ENCODE peak calls at places on chromosome X, in four cellular contexts. E is GM23248, V is NT2/D1, H is endodermal cell. Z is an unnamed sample.

GRCh38 chrX:121151293-121151692 is 103.9 kb downstream of the GLUD2 start:
- DNase-seq in H (no peak), E (no peak), V (no peak), Z (no peak)

GRCh38 chrX:38561126-38561868 is at the start of gene TSPAN7:
- DNase-seq in E (peak; percentile 64), V (peak; percentile 49), H (peak; percentile 88), Z (peak; percentile 73)

GRCh38 chrX:68396953-68397352 is 36.3 kb downstream of the OPHN1 start:
- DNase-seq in V (no peak), E (peak; percentile 16), H (no peak), Z (peak; percentile 42)

GRCh38 chrX:130909469-130910136 is 6.6 kb upstream of the ENOX2 start:
- DNase-seq in V (no peak), H (no peak), E (peak; percentile 42), Z (no peak)

GRCh38 chrX:120726294-120726693 is 96.4 kb upstream of the C1GALT1C1 start:
- DNase-seq in H (no peak), E (no peak), V (no peak), Z (no peak)

GRCh38 chrX:636971-637659 is 6.5 kb downstream of the SHOX start:
- DNase-seq in H (peak; percentile 51), V (no peak), E (no peak), Z (no peak)

GRCh38 chrX:68988865-68989264 is 160.0 kb downstream of the EFNB1 start:
- DNase-seq in E (no peak), H (no peak), V (no peak), Z (no peak)

GRCh38 chrX:114985967-114986592 is 31.3 kb downstream of the IL13RA2 start:
- DNase-seq in V (no peak), H (no peak), E (no peak), Z (no peak)

GRCh38 chrX:3403748-3404147 is 57.3 kb upstream of the MXRA5 start:
- DNase-seq in E (peak; percentile 55), H (no peak), V (no peak), Z (peak; percentile 39)

GRCh38 chrX:118562574-118563164 is 67.1 kb downstream of the DOCK11 start:
- DNase-seq in E (no peak), H (no peak), V (no peak), Z (no peak)

GRCh38 chrX:139204903-139205667 is 325.5 kb upstream of the F9 start:
- DNase-seq in H (peak; percentile 87), E (peak; percentile 63), V (peak; percentile 35), Z (peak; percentile 1)

GRCh38 chrX:57516491-57516890 is 75.3 kb upstream of the ZXDB start:
- DNase-seq in H (peak; percentile 26), V (no peak), E (no peak), Z (no peak)

GRCh38 chrX:7904557-7904956 is 22.7 kb downstream of the PNPLA4 start:
- DNase-seq in H (no peak), V (no peak), E (peak; percentile 19), Z (peak; percentile 9)

GRCh38 chrX:3815896-3816664 is 102.6 kb upstream of the PRKX start:
- DNase-seq in H (peak; percentile 81), E (peak; percentile 54), V (no peak), Z (peak; percentile 58)

GRCh38 chrX:138018145-138018799 is 452.3 kb downstream of the ZIC3 start:
- DNase-seq in E (peak; percentile 0), H (no peak), V (no peak), Z (no peak)

GRCh38 chrX:131617182-131617581 is 73.3 kb downstream of the OR13H1 start:
- DNase-seq in V (no peak), H (no peak), E (peak; percentile 33), Z (no peak)

DNA sequence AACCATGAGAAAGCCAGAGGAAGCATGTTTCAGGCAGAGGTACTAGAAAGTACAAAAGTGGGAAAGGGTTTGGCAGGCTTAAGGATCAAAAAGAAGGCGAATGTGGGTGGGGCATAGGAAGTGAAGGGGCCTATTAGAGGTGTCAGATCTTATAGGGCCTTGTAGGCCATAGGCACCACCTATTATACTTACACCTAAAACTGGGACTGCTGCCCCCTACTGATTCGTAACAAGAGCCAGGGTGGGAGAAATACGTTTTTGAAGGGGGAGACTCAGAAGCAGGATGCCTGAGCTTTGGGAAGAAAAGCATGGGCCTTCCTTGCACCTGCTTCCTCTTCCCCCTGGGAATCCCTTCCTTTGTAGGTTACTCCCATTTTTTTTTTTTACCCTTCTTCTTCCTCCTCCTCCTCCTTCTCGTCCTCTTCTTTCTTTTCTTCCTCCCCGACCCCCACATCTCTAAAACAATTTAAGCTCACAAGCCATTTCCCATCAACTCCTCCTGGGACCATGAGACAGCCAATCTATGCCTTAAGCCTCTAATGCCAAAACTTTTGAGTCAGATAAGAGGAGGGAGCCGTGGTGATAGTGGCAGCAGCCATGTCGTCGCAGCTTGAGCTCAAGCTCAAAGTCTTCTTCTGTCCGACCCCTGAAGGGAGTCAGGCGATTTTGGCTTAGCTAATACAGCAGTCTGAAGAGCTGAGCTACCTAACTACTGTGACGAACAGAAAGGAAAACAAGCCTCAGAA is 40.8 kb upstream of the GPC3 start:
- DNase-seq in E (no peak), H (peak; percentile 49), V (no peak), Z (no peak)
- H3K4me3 ChIP-seq in E (no peak overlapping the region), H (peak overlapping the region; percentile 45), V (peak overlapping the region; percentile 12), Z (peak overlapping the region; percentile 38)

GRCh38 chrX:101411984-101412383 is 4.0 kb downstream of the HNRNPH2 start:
- DNase-seq in V (no peak), E (no peak), H (no peak), Z (no peak)
- H3K9ac ChIP-seq in V (no peak overlapping the region), E (no peak overlapping the region), H (no peak overlapping the region), Z (no peak overlapping the region)

DNA sequence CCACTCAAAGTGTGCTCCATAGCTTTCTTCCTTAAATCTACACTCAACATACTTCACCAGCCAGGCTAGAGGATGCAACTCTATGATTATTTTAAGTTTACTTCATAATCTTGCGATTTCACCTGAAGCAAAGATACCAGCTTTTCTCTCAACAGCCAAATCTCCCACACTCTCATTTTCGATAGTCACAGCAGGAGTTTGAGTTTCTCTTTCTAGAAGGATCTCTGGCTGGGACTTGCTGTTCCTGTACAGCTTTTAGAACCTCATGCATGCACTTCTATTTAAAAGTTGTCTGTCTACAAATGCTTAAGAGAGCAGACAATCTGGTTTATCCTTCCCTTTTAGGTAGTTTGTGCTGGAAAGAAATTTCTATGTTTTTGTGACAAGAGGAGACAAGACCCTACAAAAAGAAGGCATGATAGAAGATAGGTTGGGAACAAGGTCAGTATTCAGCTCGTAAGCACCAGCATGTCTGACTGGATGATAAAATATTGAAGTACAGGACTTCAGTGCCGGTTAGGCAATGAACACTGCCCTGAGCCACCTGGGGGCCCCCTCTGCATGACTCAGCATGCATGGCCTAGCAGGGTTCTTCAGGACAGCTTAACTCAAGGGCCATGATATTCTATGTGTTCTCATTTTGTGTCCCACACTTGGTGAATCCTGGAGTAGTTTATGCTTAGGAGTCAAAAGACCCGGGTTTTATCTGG is 65.6 kb downstream of the ATXN3L start:
- DNase-seq in E (peak; percentile 36), H (no peak), V (no peak), Z (peak; percentile 52)
- H3K4me1 ChIP-seq in E (peaks cover 22% of the 10 kb centered on the region), H (no peaks in the 10 kb centered on the region), V (no peaks in the 10 kb centered on the region), Z (peaks cover 15% of the 10 kb centered on the region)

GRCh38 chrX:10157032-10157341 is 212 bp downstream of the CLCN4 start:
- DNase-seq in H (no peak), E (no peak), V (no peak), Z (no peak)
- H3K4me3 ChIP-seq in H (peak overlapping the region; percentile 78), E (peak overlapping the region; percentile 57), V (peak overlapping the region; percentile 9), Z (peak overlapping the region; percentile 72)

DNA sequence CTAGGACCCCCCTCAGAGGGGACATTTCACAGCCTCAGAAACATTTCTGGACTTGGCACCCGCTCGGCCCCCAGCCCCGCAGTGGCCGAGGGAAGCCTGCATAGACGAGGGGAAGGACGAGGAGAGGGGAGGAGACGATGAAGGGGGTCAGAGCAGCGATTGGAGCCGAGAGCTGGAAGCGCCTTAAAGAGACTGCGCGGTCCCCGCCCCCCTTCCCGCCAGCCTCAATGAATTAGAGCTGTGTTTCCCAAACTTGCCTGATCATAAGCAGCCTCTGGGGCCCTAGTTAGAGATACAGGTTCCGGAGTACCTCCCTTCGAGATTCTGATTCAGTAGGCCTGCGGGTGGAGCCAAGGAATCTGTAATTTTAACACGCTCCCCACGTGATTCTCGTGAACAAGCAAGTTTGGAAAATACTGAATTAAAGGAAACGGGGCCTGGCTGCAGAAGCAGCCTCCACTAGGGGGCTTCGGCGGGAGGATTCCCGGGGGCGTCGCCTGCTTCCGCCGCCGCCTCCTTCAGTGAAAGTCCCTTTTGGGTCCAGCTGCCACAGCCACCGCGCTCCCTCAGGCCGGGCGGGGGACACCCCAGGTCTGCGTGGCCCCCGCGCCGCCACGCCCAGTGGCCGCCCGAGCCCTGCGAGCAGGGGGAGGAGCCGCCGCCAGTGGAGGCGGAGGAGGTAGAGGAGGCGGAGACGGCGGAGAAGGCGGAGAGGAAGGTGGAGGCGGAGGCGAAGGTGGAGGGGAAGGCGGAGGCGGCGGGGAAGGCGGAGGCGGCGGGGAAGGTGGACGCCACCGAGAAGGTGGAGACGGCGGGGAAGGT is at the start of gene USP27X:
- DNase-seq in V (peak; percentile 63), E (peak; percentile 89), H (peak; percentile 88), Z (peak; percentile 82)
- H3K9ac ChIP-seq in V (peak within 1 kb of the TSS; percentile 83), E (peak within 1 kb of the TSS; percentile 82), H (peak within 1 kb of the TSS; percentile 41), Z (peak within 1 kb of the TSS; percentile 84)

GRCh38 chrX:150569155-150569477 is 695 bp downstream of the MTM1 start:
- DNase-seq in V (no peak), E (peak; percentile 68), H (no peak), Z (no peak)

GRCh38 chrX:150574824-150575409 is 6.5 kb downstream of the MTM1 start:
- DNase-seq in E (no peak), V (no peak), H (no peak), Z (peak; percentile 16)

GRCh38 chrX:150573702-150574101 is 5.3 kb downstream of the MTM1 start:
- DNase-seq in E (no peak), H (no peak), V (no peak), Z (no peak)

GRCh38 chrX:150570512-150570911 is 2.1 kb downstream of the MTM1 start:
- DNase-seq in V (no peak), H (no peak), E (no peak), Z (peak; percentile 19)

GRCh38 chrX:150572206-150572605 is 3.8 kb downstream of the MTM1 start:
- DNase-seq in V (no peak), H (no peak), E (peak; percentile 3), Z (no peak)
- H3K4me1 ChIP-seq in V (no peaks in the 10 kb centered on the region), H (no peaks in the 10 kb centered on the region), E (peaks cover 14% of the 10 kb centered on the region), Z (peaks cover 6% of the 10 kb centered on the region)

GRCh38 chrX:123990169-123990568 is 28.7 kb downstream of the STAG2 start:
- DNase-seq in V (no peak), H (no peak), E (no peak), Z (no peak)

GRCh38 chrX:123990602-123991001 is 29.1 kb downstream of the STAG2 start:
- DNase-seq in E (no peak), V (no peak), H (no peak), Z (no peak)

GRCh38 chrX:123989235-123989634 is 27.7 kb downstream of the STAG2 start:
- DNase-seq in E (no peak), H (no peak), V (no peak), Z (no peak)

GRCh38 chrX:123986377-123986776 is 24.9 kb downstream of the STAG2 start:
- DNase-seq in E (no peak), V (no peak), H (no peak), Z (no peak)

DNA sequence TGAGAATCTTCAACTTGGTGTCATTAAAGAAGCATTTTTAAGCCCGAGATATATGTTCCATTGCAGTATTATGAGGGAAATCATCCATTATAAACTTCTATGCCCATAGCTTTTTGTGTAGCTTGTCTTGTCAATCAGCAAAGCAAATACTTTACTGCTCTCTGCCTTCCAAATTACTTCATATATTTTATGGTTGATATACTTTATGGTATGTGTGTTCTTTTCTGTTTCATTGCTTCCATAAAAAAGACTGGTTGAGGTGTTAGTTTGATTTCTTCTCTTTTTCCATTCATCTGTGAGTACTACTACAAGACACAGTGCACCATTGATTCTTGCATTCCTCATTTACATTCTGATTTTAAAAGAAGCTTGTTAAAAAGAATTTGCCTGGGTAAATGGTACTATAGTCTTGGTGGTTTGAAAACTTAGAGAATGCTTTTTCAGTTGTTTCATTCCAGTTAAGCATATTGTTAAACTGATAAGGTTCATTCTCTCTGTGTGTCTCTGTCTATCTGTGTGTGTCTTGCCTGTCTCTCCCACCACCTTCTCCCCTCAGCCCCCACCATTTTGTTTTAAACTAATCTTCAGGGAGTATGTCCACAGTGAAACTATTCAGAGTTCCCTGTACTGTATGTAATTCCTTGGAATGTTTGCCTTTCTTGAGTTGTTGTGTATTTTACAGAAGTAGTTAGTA is 27.1 kb downstream of the STAG2 start:
- DNase-seq in H (no peak), V (no peak), E (no peak), Z (no peak)
- H3K4me3 ChIP-seq in H (no peak overlapping the region), V (no peak overlapping the region), E (no peak overlapping the region), Z (no peak overlapping the region)